ENCODE peak calls at places on chromosomes 7 and 10, in four cellular contexts. B is hypothalamus, Q is nephron progenitor cell, D is skeletal muscle cell. T is an unnamed sample.

GRCh38 chr7:4144801-4145470 is 537.2 kb upstream of the FOXK1 start:
- DNase-seq in Q (peak), B (no peak), D (no peak), T (no peak)

GRCh38 chr7:4111166-4111565 is 570.9 kb upstream of the FOXK1 start:
- DNase-seq in D (no peak), Q (no peak), B (no peak), T (no peak)

GRCh38 chr10:80498833-80499671 is 38.6 kb upstream of the SH2D4B start:
- DNase-seq in B (peak), D (peak), Q (no peak), T (peak)

GRCh38 chr7:81501220-81501619 is 268.6 kb downstream of the HGF start:
- DNase-seq in B (no peak), Q (no peak), D (peak), T (peak)

GRCh38 chr7:80273327-80273726 is 138.7 kb downstream of the GNAI1 start:
- DNase-seq in Q (no peak), B (no peak), D (no peak), T (no peak)

GRCh38 chr10:29840516-29841276 is 205.9 kb upstream of the SVIL start:
- DNase-seq in B (no peak), Q (peak), D (no peak), T (no peak)

GRCh38 chr10:28592953-28593352 is 60.0 kb downstream of the WAC start:
- DNase-seq in D (peak), Q (no peak), B (no peak), T (no peak)

GRCh38 chr7:134307320-134307719 is 9.4 kb downstream of the SLC35B4 start:
- DNase-seq in Q (no peak), B (no peak), D (no peak), T (no peak)

GRCh38 chr7:9231683-9232082 is 798.3 kb downstream of the NXPH1 start:
- DNase-seq in B (no peak), D (no peak), Q (no peak), T (no peak)

GRCh38 chr7:127824682-127825081 is 172.7 kb downstream of the SND1 start:
- DNase-seq in D (no peak), B (no peak), Q (no peak), T (no peak)

GRCh38 chr7:65441010-65441409 is 67.4 kb downstream of the ZNF92 start:
- DNase-seq in D (no peak), B (no peak), Q (no peak), T (no peak)

GRCh38 chr7:107659666-107660065 is 962 bp upstream of the SLC26A4 start:
- DNase-seq in Q (no peak), B (no peak), D (peak), T (no peak)

GRCh38 chr10:60872451-60872850 is 71.5 kb downstream of the RHOBTB1 start:
- DNase-seq in D (no peak), Q (no peak), B (no peak), T (no peak)

GRCh38 chr7:74371381-74372059 is 82.2 kb upstream of the GTF2IRD1 start:
- DNase-seq in B (peak), D (no peak), Q (peak), T (no peak)

GRCh38 chr10:24951201-24952145 is 933 bp downstream of the PRTFDC1 start:
- DNase-seq in D (no peak), B (peak), Q (peak), T (no peak)

GRCh38 chr7:16026253-16027020 is 340.0 kb upstream of the MEOX2 start:
- DNase-seq in D (peak), B (no peak), Q (no peak), T (no peak)

GRCh38 chr7:67478066-67478465 is 481.4 kb downstream of the TYW1 start:
- DNase-seq in Q (no peak), B (no peak), D (no peak), T (no peak)

GRCh38 chr7:25860206-25860881 is 291.7 kb upstream of the NFE2L3 start:
- DNase-seq in B (no peak), D (no peak), Q (peak), T (no peak)

GRCh38 chr10:12414278-12414988 is 65.1 kb downstream of the CAMK1D start:
- DNase-seq in Q (no peak), D (no peak), B (no peak), T (no peak)

GRCh38 chr7:2005746-2006145 is 227.0 kb downstream of the MAD1L1 start:
- DNase-seq in D (no peak), B (no peak), Q (peak), T (no peak)

GRCh38 chr10:35511649-35512048 is 93.5 kb upstream of the GJD4 start:
- DNase-seq in D (no peak), Q (no peak), B (no peak), T (no peak)